ENCODE peak calls at places on chromosomes 2 and 18, in five cellular contexts. One of them, this sample, is unnamed.

GRCh38 chr2:150138587-150138986 is 348.9 kb downstream of the RND3 start:
- DNase-seq in fibroblast of mammary gland: no peak
- DNase-seq in psoas muscle: no peak
- DNase-seq in uterus: no peak
- DNase-seq in transverse colon: no peak
- DNase-seq in this sample: no peak

GRCh38 chr18:55886886-55887285 is 298.9 kb upstream of the TCF4 start:
- DNase-seq in transverse colon: no peak
- DNase-seq in fibroblast of mammary gland: peak; percentile 30
- DNase-seq in psoas muscle: no peak
- DNase-seq in uterus: no peak
- DNase-seq in this sample: no peak

GRCh38 chr2:196983934-196984333 is 57.4 kb upstream of the PGAP1 start:
- DNase-seq in transverse colon: no peak
- DNase-seq in uterus: no peak
- DNase-seq in psoas muscle: no peak
- DNase-seq in fibroblast of mammary gland: peak; percentile 78
- DNase-seq in this sample: no peak

GRCh38 chr2:139685590-139685989 is 905.4 kb upstream of the NXPH2 start:
- DNase-seq in transverse colon: no peak
- DNase-seq in psoas muscle: no peak
- DNase-seq in fibroblast of mammary gland: no peak
- DNase-seq in uterus: no peak
- DNase-seq in this sample: no peak

GRCh38 chr18:72826736-72827135 is 41.1 kb downstream of the NETO1 start:
- DNase-seq in uterus: no peak
- DNase-seq in psoas muscle: no peak
- DNase-seq in fibroblast of mammary gland: no peak
- DNase-seq in transverse colon: no peak
- DNase-seq in this sample: no peak

GRCh38 chr2:215654177-215654850 is 218.4 kb upstream of the FN1 start:
- DNase-seq in psoas muscle: no peak
- DNase-seq in uterus: peak; percentile 43
- DNase-seq in fibroblast of mammary gland: peak; percentile 89
- DNase-seq in transverse colon: no peak
- DNase-seq in this sample: no peak

GRCh38 chr2:3470166-3470651 is 49.1 kb downstream of the ADI1 start:
- DNase-seq in transverse colon: no peak
- DNase-seq in psoas muscle: peak; percentile 84
- DNase-seq in uterus: peak; percentile 87
- DNase-seq in fibroblast of mammary gland: peak; percentile 97
- DNase-seq in this sample: peak; percentile 63

GRCh38 chr2:200490001-200490400 is 19.9 kb downstream of the KCTD18 start:
- DNase-seq in uterus: no peak
- DNase-seq in psoas muscle: no peak
- DNase-seq in fibroblast of mammary gland: no peak
- DNase-seq in transverse colon: no peak
- DNase-seq in this sample: no peak

GRCh38 chr18:8507881-8508280 is 101.4 kb upstream of the RAB12 start:
- DNase-seq in fibroblast of mammary gland: peak; percentile 74
- DNase-seq in uterus: no peak
- DNase-seq in transverse colon: no peak
- DNase-seq in psoas muscle: no peak
- DNase-seq in this sample: no peak

GRCh38 chr2:16002575-16002974 is 62.2 kb downstream of the MYCN start:
- DNase-seq in transverse colon: no peak
- DNase-seq in psoas muscle: no peak
- DNase-seq in uterus: no peak
- DNase-seq in fibroblast of mammary gland: no peak
- DNase-seq in this sample: no peak

GRCh38 chr2:38244306-38244705 is 132.8 kb downstream of the ATL2 start:
- DNase-seq in fibroblast of mammary gland: no peak
- DNase-seq in transverse colon: no peak
- DNase-seq in psoas muscle: no peak
- DNase-seq in uterus: no peak
- DNase-seq in this sample: no peak

GRCh38 chr18:48607049-48607984 is 68.5 kb downstream of the CTIF start:
- DNase-seq in psoas muscle: peak; percentile 60
- DNase-seq in transverse colon: no peak
- DNase-seq in uterus: peak; percentile 31
- DNase-seq in fibroblast of mammary gland: peak; percentile 81
- DNase-seq in this sample: no peak

GRCh38 chr18:40851014-40851429 is 1104.0 kb upstream of the PIK3C3 start:
- DNase-seq in fibroblast of mammary gland: peak; percentile 27
- DNase-seq in transverse colon: no peak
- DNase-seq in uterus: no peak
- DNase-seq in psoas muscle: no peak
- DNase-seq in this sample: no peak

GRCh38 chr2:226357816-226358215 is 441.8 kb downstream of the IRS1 start:
- DNase-seq in fibroblast of mammary gland: no peak
- DNase-seq in uterus: no peak
- DNase-seq in psoas muscle: no peak
- DNase-seq in transverse colon: no peak
- DNase-seq in this sample: no peak

GRCh38 chr2:170307988-170308387 is 130.0 kb downstream of the MYO3B start:
- DNase-seq in fibroblast of mammary gland: no peak
- DNase-seq in uterus: no peak
- DNase-seq in transverse colon: no peak
- DNase-seq in psoas muscle: no peak
- DNase-seq in this sample: no peak

GRCh38 chr18:24632158-24632988 is 171.9 kb downstream of the HRH4 start:
- DNase-seq in transverse colon: no peak
- DNase-seq in uterus: no peak
- DNase-seq in psoas muscle: no peak
- DNase-seq in fibroblast of mammary gland: no peak
- DNase-seq in this sample: no peak

GRCh38 chr2:164600763-164601162 is 20.5 kb downstream of the GRB14 start:
- DNase-seq in psoas muscle: no peak
- DNase-seq in uterus: no peak
- DNase-seq in transverse colon: no peak
- DNase-seq in fibroblast of mammary gland: no peak
- DNase-seq in this sample: no peak

GRCh38 chr2:138777996-138778395 is 2.2 kb downstream of the NXPH2 start:
- DNase-seq in transverse colon: no peak
- DNase-seq in psoas muscle: no peak
- DNase-seq in uterus: no peak
- DNase-seq in fibroblast of mammary gland: no peak
- DNase-seq in this sample: no peak

GRCh38 chr2:108922141-108922915 is 66.7 kb downstream of the EDAR start:
- DNase-seq in uterus: no peak
- DNase-seq in fibroblast of mammary gland: peak; percentile 36
- DNase-seq in transverse colon: no peak
- DNase-seq in psoas muscle: no peak
- DNase-seq in this sample: no peak

GRCh38 chr18:3966246-3966984 is 488.7 kb downstream of the DLGAP1 start:
- DNase-seq in psoas muscle: no peak
- DNase-seq in fibroblast of mammary gland: peak; percentile 10
- DNase-seq in transverse colon: no peak
- DNase-seq in uterus: no peak
- DNase-seq in this sample: peak; percentile 69

GRCh38 chr18:45227004-45227403 is 388.3 kb upstream of the SLC14A2 start:
- DNase-seq in psoas muscle: no peak
- DNase-seq in transverse colon: no peak
- DNase-seq in uterus: no peak
- DNase-seq in fibroblast of mammary gland: no peak
- DNase-seq in this sample: no peak

GRCh38 chr2:164835302-164835701 is 6.3 kb downstream of the COBLL1 start:
- DNase-seq in fibroblast of mammary gland: no peak
- DNase-seq in psoas muscle: no peak
- DNase-seq in transverse colon: no peak
- DNase-seq in uterus: no peak
- DNase-seq in this sample: no peak

GRCh38 chr2:170744248-170745002 is 25.8 kb upstream of the ERICH2 start:
- DNase-seq in fibroblast of mammary gland: peak; percentile 78
- DNase-seq in uterus: peak; percentile 44
- DNase-seq in psoas muscle: no peak
- DNase-seq in transverse colon: no peak
- DNase-seq in this sample: no peak

GRCh38 chr2:197345846-197346370 is 35.3 kb upstream of the ANKRD44 start:
- DNase-seq in psoas muscle: no peak
- DNase-seq in transverse colon: no peak
- DNase-seq in fibroblast of mammary gland: peak; percentile 17
- DNase-seq in uterus: no peak
- DNase-seq in this sample: no peak

GRCh38 chr18:55488473-55488872 is 99.5 kb downstream of the TCF4 start:
- DNase-seq in transverse colon: no peak
- DNase-seq in psoas muscle: no peak
- DNase-seq in fibroblast of mammary gland: no peak
- DNase-seq in uterus: no peak
- DNase-seq in this sample: no peak

GRCh38 chr18:60846396-60846795 is 473.8 kb upstream of the MC4R start:
- DNase-seq in transverse colon: no peak
- DNase-seq in uterus: no peak
- DNase-seq in psoas muscle: no peak
- DNase-seq in fibroblast of mammary gland: no peak
- DNase-seq in this sample: no peak

GRCh38 chr18:48749768-48750167 is 201.0 kb downstream of the SMAD7 start:
- DNase-seq in transverse colon: no peak
- DNase-seq in fibroblast of mammary gland: peak; percentile 83
- DNase-seq in psoas muscle: peak; percentile 80
- DNase-seq in uterus: peak; percentile 61
- DNase-seq in this sample: no peak

GRCh38 chr18:24368749-24369148 is 28.9 kb downstream of the OSBPL1A start:
- DNase-seq in psoas muscle: no peak
- DNase-seq in uterus: no peak
- DNase-seq in transverse colon: no peak
- DNase-seq in fibroblast of mammary gland: no peak
- DNase-seq in this sample: no peak

GRCh38 chr2:97662895-97663625 is 784 bp downstream of the ACTR1B start:
- DNase-seq in fibroblast of mammary gland: peak; percentile 89
- DNase-seq in uterus: peak; percentile 72
- DNase-seq in psoas muscle: peak; percentile 76
- DNase-seq in transverse colon: peak; percentile 81
- DNase-seq in this sample: peak; percentile 89

DNA sequence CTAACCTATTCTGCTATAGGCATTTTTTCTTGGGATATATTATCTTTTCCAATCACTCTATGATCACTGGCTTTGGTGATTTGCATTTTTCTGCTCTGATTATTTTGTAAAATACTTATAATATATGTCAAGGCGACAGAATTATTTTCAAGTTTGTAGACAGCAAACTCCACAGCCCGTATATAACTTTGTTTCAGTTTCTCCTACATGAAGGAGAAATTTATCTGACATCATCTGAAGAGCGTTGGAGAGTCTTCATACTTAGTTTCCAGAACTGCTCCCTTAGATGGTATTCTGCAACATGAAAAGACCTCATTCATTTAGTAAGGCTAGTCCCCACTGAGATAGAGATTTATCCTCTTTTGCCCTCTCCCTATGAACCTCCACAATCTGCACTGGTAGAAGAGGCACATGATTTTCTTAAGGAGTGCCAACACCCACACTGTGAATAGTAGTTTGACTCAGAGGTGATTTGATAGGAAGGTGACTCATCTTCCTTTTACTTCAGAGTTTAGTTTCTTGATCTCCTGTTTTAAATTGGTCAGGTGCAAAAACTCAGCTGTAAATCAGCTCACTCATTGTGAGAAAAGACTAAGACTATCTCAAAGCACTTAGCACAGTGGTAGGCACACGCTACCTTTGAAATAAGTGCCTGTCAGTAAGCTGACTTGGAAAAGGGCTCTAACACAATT is 1848.6 kb upstream of the CELF4 start:
- DNase-seq in fibroblast of mammary gland: peak; percentile 84
- DNase-seq in transverse colon: no peak
- DNase-seq in uterus: no peak
- DNase-seq in psoas muscle: no peak
- DNase-seq in this sample: no peak
- H3K4me3 ChIP-seq in fibroblast of mammary gland: no peak overlapping the region
- H3K4me3 ChIP-seq in transverse colon: no peak overlapping the region
- H3K4me3 ChIP-seq in uterus: no peak overlapping the region
- H3K4me3 ChIP-seq in psoas muscle: no peak overlapping the region
- H3K4me3 ChIP-seq in this sample: no peak overlapping the region

DNA sequence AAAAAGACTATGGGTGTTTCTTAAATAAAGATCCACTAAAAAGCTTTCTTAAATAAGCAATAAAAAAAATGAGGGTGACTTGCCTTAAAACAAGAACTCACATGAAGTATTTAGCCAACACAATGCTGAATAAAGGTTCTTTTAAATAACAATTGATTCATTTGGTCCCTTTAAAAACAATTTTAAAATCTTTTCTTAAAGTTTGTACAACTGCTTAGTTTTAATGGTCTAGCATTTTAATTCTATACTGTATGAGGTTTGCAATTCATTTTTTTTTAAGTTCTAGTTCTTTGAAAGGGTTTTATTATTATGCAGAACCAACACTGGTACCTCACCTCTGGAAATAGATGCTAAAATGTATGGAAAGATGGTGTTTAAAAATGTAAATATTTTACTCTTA is 1017.5 kb downstream of the LRP1B start:
- DNase-seq in uterus: no peak
- DNase-seq in transverse colon: no peak
- DNase-seq in psoas muscle: no peak
- DNase-seq in fibroblast of mammary gland: no peak
- DNase-seq in this sample: no peak
- H3K4me3 ChIP-seq in uterus: no peak overlapping the region
- H3K4me3 ChIP-seq in transverse colon: no peak overlapping the region
- H3K4me3 ChIP-seq in psoas muscle: no peak overlapping the region
- H3K4me3 ChIP-seq in fibroblast of mammary gland: no peak overlapping the region
- H3K4me3 ChIP-seq in this sample: no peak overlapping the region

GRCh38 chr2:110143982-110144381 is 28.4 kb upstream of the MALL start:
- DNase-seq in uterus: no peak
- DNase-seq in psoas muscle: no peak
- DNase-seq in transverse colon: no peak
- DNase-seq in fibroblast of mammary gland: no peak
- DNase-seq in this sample: no peak
- H3K4me3 ChIP-seq in uterus: no peak overlapping the region
- H3K4me3 ChIP-seq in psoas muscle: no peak overlapping the region
- H3K4me3 ChIP-seq in transverse colon: no peak overlapping the region
- H3K4me3 ChIP-seq in fibroblast of mammary gland: no peak overlapping the region
- H3K4me3 ChIP-seq in this sample: no peak overlapping the region

GRCh38 chr2:23617167-23617787 is 232.3 kb downstream of the KLHL29 start:
- DNase-seq in psoas muscle: peak; percentile 64
- DNase-seq in uterus: peak; percentile 94
- DNase-seq in fibroblast of mammary gland: peak; percentile 74
- DNase-seq in transverse colon: peak; percentile 46
- DNase-seq in this sample: no peak

GRCh38 chr2:23618696-23619530 is 233.9 kb downstream of the KLHL29 start:
- DNase-seq in psoas muscle: no peak
- DNase-seq in transverse colon: no peak
- DNase-seq in fibroblast of mammary gland: no peak
- DNase-seq in uterus: no peak
- DNase-seq in this sample: no peak

GRCh38 chr2:23616630-23617029 is 231.7 kb downstream of the KLHL29 start:
- DNase-seq in fibroblast of mammary gland: no peak
- DNase-seq in transverse colon: no peak
- DNase-seq in uterus: no peak
- DNase-seq in psoas muscle: no peak
- DNase-seq in this sample: no peak

GRCh38 chr2:23618265-23618664 is 233.3 kb downstream of the KLHL29 start:
- DNase-seq in fibroblast of mammary gland: no peak
- DNase-seq in psoas muscle: no peak
- DNase-seq in uterus: no peak
- DNase-seq in transverse colon: no peak
- DNase-seq in this sample: no peak

DNA sequence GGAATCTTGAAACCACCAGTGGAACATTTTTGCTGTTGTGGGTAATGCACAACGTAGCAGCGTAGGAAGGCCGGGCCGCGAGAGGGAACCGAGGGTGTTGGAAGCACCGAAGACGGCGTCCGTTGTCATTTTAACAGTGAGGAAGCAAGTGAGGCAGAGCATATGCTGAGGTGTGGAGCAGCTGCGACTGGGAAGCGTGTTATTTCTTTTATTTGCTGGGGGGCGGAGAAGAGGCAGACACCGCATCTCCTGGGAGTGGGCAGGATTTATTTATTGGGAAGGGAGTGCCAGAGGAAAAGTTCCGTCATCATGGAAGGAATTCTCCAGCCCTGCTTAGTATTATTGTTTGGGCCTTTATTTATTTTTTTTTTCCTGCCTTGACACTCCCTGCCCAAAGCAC is 232.8 kb downstream of the KLHL29 start:
- DNase-seq in psoas muscle: no peak
- DNase-seq in uterus: peak; percentile 84
- DNase-seq in transverse colon: peak; percentile 30
- DNase-seq in fibroblast of mammary gland: peak; percentile 23
- DNase-seq in this sample: no peak
- H3K4me3 ChIP-seq in psoas muscle: peak overlapping the region; percentile 21
- H3K4me3 ChIP-seq in uterus: no peak overlapping the region
- H3K4me3 ChIP-seq in transverse colon: no peak overlapping the region
- H3K4me3 ChIP-seq in fibroblast of mammary gland: no peak overlapping the region
- H3K4me3 ChIP-seq in this sample: no peak overlapping the region

This sample was measured in adrenal gland.